ENCODE peak calls at places on chromosomes 7 and 10, in seven cellular contexts. S is Panc1, A is Peyer's patch, Z is HFF-Myc, R is RWPE1, O is brain microvascular endothelial cell, C is left ventricle myocardium inferior. Q is an unnamed sample.
A peak's percentile ranks its signal among the peaks of the same experiment; 100 is the strongest.

GRCh38 chr7:139995034-139995915 is 67.5 kb downstream of the PARP12 start:
- DNase-seq in S (no peak), A (no peak), Z (no peak), R (peak; percentile 3), O (no peak), C (peak; percentile 42), Q (no peak)

GRCh38 chr10:119669975-119670640 is 18.9 kb downstream of the BAG3 start:
- DNase-seq in S (no peak), A (no peak), Z (no peak), R (no peak), O (no peak), C (peak; percentile 33), Q (no peak)

GRCh38 chr7:68770649-68771048 is 827.6 kb upstream of the AUTS2 start:
- DNase-seq in S (no peak), A (no peak), Z (no peak), R (no peak), O (no peak), C (peak; percentile 69), Q (no peak)

GRCh38 chr7:7330997-7331396 is 148.7 kb downstream of the C1GALT1 start:
- DNase-seq in S (no peak), A (no peak), Z (no peak), R (no peak), O (no peak), C (no peak), Q (no peak)

GRCh38 chr10:3654496-3654895 is 130.5 kb downstream of the KLF6 start:
- DNase-seq in S (no peak), A (no peak), Z (no peak), R (no peak), O (no peak), C (no peak), Q (no peak)

GRCh38 chr10:77179015-77179695 is 458.5 kb downstream of the KCNMA1 start:
- DNase-seq in S (no peak), A (no peak), Z (peak; percentile 76), R (peak; percentile 74), O (peak; percentile 81), C (no peak), Q (no peak)

GRCh38 chr7:98232799-98233198 is 19.2 kb downstream of the TECPR1 start:
- DNase-seq in S (no peak), A (no peak), Z (no peak), R (no peak), O (no peak), C (no peak), Q (no peak)

GRCh38 chr10:28551086-28551485 is 18.2 kb downstream of the WAC start:
- DNase-seq in S (no peak), A (no peak), Z (no peak), R (no peak), O (no peak), C (no peak), Q (no peak)

GRCh38 chr10:32692174-32692573 is 246.2 kb downstream of the CCDC7 start:
- DNase-seq in S (peak; percentile 13), A (no peak), Z (no peak), R (peak; percentile 79), O (peak; percentile 61), C (no peak), Q (no peak)

GRCh38 chr10:125035136-125035535 is 93.2 kb downstream of the ZRANB1 start:
- DNase-seq in S (no peak), A (no peak), Z (peak; percentile 53), R (peak; percentile 64), O (peak; percentile 91), C (no peak), Q (no peak)

GRCh38 chr7:1874522-1875389 is 204.7 kb downstream of the ELFN1 start:
- DNase-seq in S (no peak), A (no peak), Z (no peak), R (no peak), O (no peak), C (no peak), Q (no peak)

GRCh38 chr10:130401860-130402765 is 265.9 kb downstream of the GLRX3 start:
- DNase-seq in S (no peak), A (peak; percentile 27), Z (no peak), R (no peak), O (no peak), C (no peak), Q (no peak)

GRCh38 chr10:23294638-23295247 is 49.9 kb downstream of the C10orf67 start:
- DNase-seq in S (no peak), A (no peak), Z (no peak), R (peak; percentile 11), O (no peak), C (no peak), Q (no peak)

GRCh38 chr7:80611779-80612178 is 26.7 kb upstream of the CD36 start:
- DNase-seq in S (no peak), A (peak; percentile 60), Z (no peak), R (no peak), O (peak; percentile 89), C (peak; percentile 67), Q (no peak)

GRCh38 chr10:47025253-47025539 is 114.0 kb downstream of the PTPN20 start:
- DNase-seq in S (no peak), A (peak; percentile 21), Z (no peak), R (no peak), O (no peak), C (no peak), Q (no peak)

GRCh38 chr10:132434405-132435005 is 37.5 kb downstream of the PWWP2B start:
- DNase-seq in S (no peak), A (no peak), Z (no peak), R (no peak), O (no peak), C (peak; percentile 72), Q (no peak)

GRCh38 chr7:30445770-30446169 is 32.8 kb downstream of the NOD1 start:
- DNase-seq in S (no peak), A (peak; percentile 68), Z (no peak), R (no peak), O (no peak), C (peak; percentile 76), Q (no peak)

GRCh38 chr10:90674927-90675326 is 182.9 kb downstream of the HTR7 start:
- DNase-seq in S (no peak), A (no peak), Z (peak; percentile 52), R (peak; percentile 48), O (peak; percentile 98), C (no peak), Q (no peak)

GRCh38 chr7:10802011-10802410 is 171.7 kb upstream of the PHF14 start:
- DNase-seq in S (no peak), A (no peak), Z (no peak), R (no peak), O (no peak), C (no peak), Q (no peak)

GRCh38 chr10:114301951-114302710 is 63.1 kb downstream of the VWA2 start:
- DNase-seq in S (no peak), A (peak; percentile 43), Z (no peak), R (no peak), O (peak; percentile 15), C (no peak), Q (no peak)

GRCh38 chr7:51702673-51703072 is 386.1 kb upstream of the COBL start:
- DNase-seq in S (no peak), A (no peak), Z (no peak), R (no peak), O (no peak), C (no peak), Q (no peak)

GRCh38 chr10:131848296-131848695 is 52.5 kb upstream of the PPP2R2D start:
- DNase-seq in S (no peak), A (peak; percentile 12), Z (no peak), R (no peak), O (no peak), C (no peak), Q (no peak)

GRCh38 chr10:33180390-33180789 is 154.1 kb downstream of the NRP1 start:
- DNase-seq in S (no peak), A (no peak), Z (no peak), R (no peak), O (no peak), C (no peak), Q (no peak)

GRCh38 chr7:70695804-70696104 is 436.2 kb upstream of the GALNT17 start:
- DNase-seq in S (no peak), A (no peak), Z (no peak), R (peak; percentile 27), O (no peak), C (no peak), Q (no peak)

GRCh38 chr10:43255644-43256431 is 11.0 kb downstream of the RASGEF1A start:
- DNase-seq in S (no peak), A (no peak), Z (no peak), R (no peak), O (no peak), C (no peak), Q (peak; percentile 71)

GRCh38 chr10:85557077-85557476 is 809.5 kb downstream of the GRID1 start:
- DNase-seq in S (no peak), A (no peak), Z (no peak), R (peak; percentile 32), O (peak; percentile 49), C (no peak), Q (no peak)

GRCh38 chr10:93535293-93535692 is 31.2 kb upstream of the FFAR4 start:
- DNase-seq in S (no peak), A (no peak), Z (no peak), R (no peak), O (no peak), C (no peak), Q (no peak)

DNA sequence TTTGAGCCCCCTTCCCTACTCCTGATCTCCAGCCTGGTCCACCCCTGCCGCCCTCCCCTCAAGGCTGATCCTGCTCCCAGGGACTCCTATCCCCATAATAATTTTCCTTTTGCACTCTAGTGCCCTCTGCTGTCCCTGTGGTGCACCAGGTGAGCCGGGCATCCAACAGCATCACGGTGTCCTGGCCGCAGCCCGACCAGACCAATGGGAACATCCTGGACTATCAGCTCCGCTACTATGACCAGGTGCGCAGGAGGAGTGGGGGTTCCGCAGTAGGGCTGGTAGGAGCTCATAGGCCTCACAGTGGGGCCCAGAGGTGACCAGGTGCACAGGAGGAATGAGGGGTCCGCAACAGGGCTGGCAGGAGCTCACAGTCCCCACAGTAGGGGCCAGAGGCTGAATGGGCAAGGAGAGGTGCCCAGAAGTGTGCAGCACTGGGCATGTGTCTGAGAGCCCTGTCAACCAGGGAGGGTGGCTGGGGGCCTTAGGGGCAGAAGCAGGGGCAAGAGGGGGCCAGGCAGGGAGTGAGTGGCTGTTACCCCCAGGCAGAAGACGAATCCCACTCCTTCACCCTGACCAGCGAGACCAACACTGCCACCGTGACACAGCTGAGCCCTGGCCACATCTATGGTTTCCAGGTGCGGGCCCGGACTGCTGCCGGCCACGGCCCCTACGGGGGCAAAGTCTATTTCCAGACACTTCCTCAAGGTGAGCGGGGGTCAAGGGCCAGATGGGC is 11.7 kb downstream of the EPHB6 start:
- DNase-seq in S (no peak), A (no peak), Z (no peak), R (no peak), O (no peak), C (no peak), Q (peak; percentile 75)
- TF ChIP-seq CTCF in S (peak; percentile 83), A (peak; percentile 52), Z (peak; percentile 61), R (peak; percentile 84), O (peak; percentile 73), C (peak; percentile 63), Q (peak; percentile 63)

GRCh38 chr7:73882060-73882428 is 21.1 kb downstream of the TMEM270 start:
- DNase-seq in S (no peak), A (no peak), Z (no peak), R (no peak), O (no peak), C (no peak), Q (no peak)
- TF ChIP-seq CTCF in S (no peak), A (no peak), Z (no peak), R (no peak), O (no peak), C (no peak), Q (no peak)

GRCh38 chr10:99993994-99994689 is 15.6 kb downstream of the DNMBP start:
- DNase-seq in S (no peak), A (no peak), Z (peak; percentile 80), R (peak; percentile 50), O (peak; percentile 94), C (peak; percentile 25), Q (no peak)
- TF ChIP-seq CTCF in S (no peak), A (no peak), Z (no peak), R (no peak), O (no peak), C (no peak), Q (no peak)

GRCh38 chr10:44878704-44879530 is 32.2 kb upstream of the TMEM72 start:
- DNase-seq in S (no peak), A (peak; percentile 84), Z (peak; percentile 60), R (peak; percentile 62), O (peak; percentile 82), C (peak; percentile 88), Q (peak; percentile 60)
- TF ChIP-seq CTCF in S (no peak), A (peak; percentile 4), Z (no peak), R (no peak), O (peak; percentile 33), C (peak; percentile 10), Q (peak; percentile 25)

Q was measured in D721Med.